ENCODE peak calls at places on chromosomes 12 and 14, in seven cellular contexts. D is fibroblast of pulmonary artery; J is coronary artery; T is tibial artery; F is Panc1; V is CD8-positive, alpha-beta T cell; N is cardiac muscle cell. O is an unnamed sample.

GRCh38 chr12:64243809-64244208 is 21.7 kb upstream of the KICS2 start:
- DNase-seq in T (no peak), D (no peak), F (no peak), V (no peak), J (no peak), N (no peak), O (no peak)

GRCh38 chr14:95833429-95833828 is 43.2 kb upstream of the TUNAR start:
- DNase-seq in V (no peak), F (no peak), D (no peak), N (no peak), T (no peak), J (no peak), O (no peak)

GRCh38 chr12:56591961-56592360 is 38.2 kb downstream of the BAZ2A start:
- DNase-seq in D (no peak), T (no peak), N (no peak), J (no peak), V (no peak), F (no peak), O (no peak)

GRCh38 chr12:56110571-56110970 is 5.9 kb upstream of the RPL41 start:
- DNase-seq in J (no peak), F (no peak), N (no peak), T (no peak), V (no peak), D (no peak), O (no peak)

GRCh38 chr12:89768586-89769482 is 60.2 kb upstream of the ATP2B1 start:
- DNase-seq in T (no peak), V (no peak), F (peak), J (no peak), N (peak), D (peak), O (no peak)

GRCh38 chr12:85516667-85517325 is 236.8 kb downstream of the ALX1 start:
- DNase-seq in J (no peak), F (no peak), D (no peak), V (no peak), N (no peak), T (no peak), O (no peak)

GRCh38 chr14:100022772-100023451 is 42.3 kb upstream of the EVL start:
- DNase-seq in D (no peak), J (no peak), V (no peak), T (peak), N (peak), F (no peak), O (peak)

GRCh38 chr14:22835505-22835904 is 880 bp upstream of the MMP14 start:
- DNase-seq in J (no peak), F (no peak), D (no peak), N (no peak), T (no peak), V (no peak), O (no peak)

GRCh38 chr12:119013023-119013422 is 31.7 kb downstream of the SRRM4 start:
- DNase-seq in N (no peak), V (no peak), T (no peak), J (no peak), F (no peak), D (no peak), O (no peak)

GRCh38 chr12:83865431-83865830 is 1047.2 kb downstream of the SLC6A15 start:
- DNase-seq in D (no peak), N (no peak), F (no peak), V (no peak), T (no peak), J (no peak), O (no peak)

GRCh38 chr12:5083955-5084849 is 40.5 kb downstream of the KCNA5 start:
- DNase-seq in D (peak), F (peak), J (no peak), V (no peak), T (no peak), N (peak), O (peak)

GRCh38 chr12:130017571-130018449 is 114.0 kb upstream of the TMEM132D start:
- DNase-seq in D (no peak), J (peak), V (no peak), T (no peak), F (no peak), N (no peak), O (no peak)

GRCh38 chr12:110223777-110224378 is 57.2 kb upstream of the ATP2A2 start:
- DNase-seq in D (peak), N (peak), F (no peak), T (no peak), J (no peak), V (no peak), O (no peak)

GRCh38 chr12:46386877-46387629 is 14.5 kb upstream of the SLC38A2 start:
- DNase-seq in J (no peak), V (no peak), F (no peak), D (peak), T (peak), N (peak), O (peak)

GRCh38 chr12:130552483-130552996 is 163.6 kb downstream of the RIMBP2 start:
- DNase-seq in J (no peak), D (no peak), T (no peak), F (no peak), V (no peak), N (no peak), O (no peak)

GRCh38 chr14:41299924-41300323 is 306.8 kb upstream of the LRFN5 start:
- DNase-seq in T (no peak), V (no peak), N (no peak), D (no peak), J (no peak), F (no peak), O (no peak)

GRCh38 chr14:69812725-69813124 is 15.7 kb upstream of the SLC10A1 start:
- DNase-seq in D (no peak), F (no peak), N (peak), T (no peak), J (no peak), V (no peak), O (no peak)

GRCh38 chr14:97866186-97866585 is 1069.0 kb downstream of the VRK1 start:
- DNase-seq in D (no peak), F (no peak), N (no peak), T (no peak), J (no peak), V (no peak), O (no peak)

GRCh38 chr12:68759852-68760251 is 13.9 kb downstream of the SLC35E3 start:
- DNase-seq in T (no peak), V (no peak), D (no peak), F (no peak), N (no peak), J (no peak), O (no peak)

GRCh38 chr14:64508215-64508776 is 3.7 kb downstream of the ZBTB1 start:
- DNase-seq in V (no peak), D (no peak), T (no peak), J (no peak), N (no peak), F (no peak), O (peak)

GRCh38 chr12:12022306-12022931 is 48.3 kb upstream of the BCL2L14 start:
- DNase-seq in J (no peak), N (no peak), T (no peak), V (no peak), F (no peak), D (no peak), O (no peak)

GRCh38 chr14:30681752-30682355 is 59.7 kb downstream of the SCFD1 start:
- DNase-seq in J (no peak), N (peak), T (no peak), F (no peak), D (peak), V (no peak), O (no peak)

GRCh38 chr14:28754209-28754985 is 12.2 kb upstream of the FOXG1 start:
- DNase-seq in T (no peak), D (peak), J (no peak), V (no peak), F (peak), N (peak), O (peak)

GRCh38 chr14:90060312-90060964 is 1.4 kb upstream of the KCNK13 start:
- DNase-seq in N (peak), T (no peak), D (peak), F (no peak), J (no peak), V (peak), O (peak)

GRCh38 chr12:124499873-124500231 is 67.6 kb downstream of the NCOR2 start:
- DNase-seq in J (no peak), V (no peak), T (no peak), D (no peak), F (no peak), N (no peak), O (no peak)

GRCh38 chr12:20646239-20646827 is 48.8 kb upstream of the SLCO1C1 start:
- DNase-seq in N (peak), T (no peak), J (no peak), F (no peak), D (peak), V (no peak), O (peak)

GRCh38 chr14:50791201-50791600 is 39.8 kb downstream of the NIN start:
- DNase-seq in V (no peak), F (no peak), J (no peak), D (no peak), N (no peak), T (no peak), O (peak)

GRCh38 chr14:31449971-31450610 is 7.2 kb downstream of the DTD2 start:
- DNase-seq in F (peak), J (no peak), T (no peak), V (no peak), N (peak), D (peak), O (peak)

GRCh38 chr14:68548194-68549056 is 244.4 kb downstream of the ZFP36L1 start:
- DNase-seq in N (peak), J (peak), F (no peak), D (peak), V (no peak), T (peak), O (no peak)

GRCh38 chr14:30450620-30451019 is 108.3 kb upstream of the G2E3 start:
- DNase-seq in N (no peak), T (no peak), J (no peak), V (no peak), D (no peak), F (no peak), O (no peak)

GRCh38 chr14:37411079-37411735 is 183.8 kb downstream of the FOXA1 start:
- DNase-seq in D (peak), J (no peak), N (peak), F (no peak), T (no peak), V (no peak), O (no peak)

GRCh38 chr12:84730561-84731162 is 181.9 kb downstream of the SLC6A15 start:
- DNase-seq in F (no peak), D (no peak), N (no peak), T (no peak), J (no peak), V (no peak), O (no peak)

GRCh38 chr12:55927588-55928502 is at the start of gene PYM1:
- DNase-seq in F (peak), D (peak), T (peak), J (peak), N (peak), V (peak), O (peak)

GRCh38 chr14:72893636-72894322 is at the start of gene DPF3:
- DNase-seq in T (peak), J (peak), F (peak), N (peak), V (peak), D (peak), O (peak)
- TF ChIP-seq CTCF in T (no peak), J (no peak), F (no peak), N (no peak), V (no peak), D (no peak), O (no peak)

GRCh38 chr12:1474567-1475153 is 119.7 kb downstream of the FBXL14 start:
- DNase-seq in V (no peak), D (peak), J (no peak), T (no peak), F (peak), N (peak), O (no peak)
- H3K4me3 ChIP-seq in V (no peak), D (peak), J (peak), T (peak), F (no peak), N (no peak), O (no peak)

GRCh38 chr14:60184597-60185555 is 19.7 kb upstream of the DHRS7 start:
- DNase-seq in V (no peak), N (peak), T (no peak), D (no peak), F (no peak), J (no peak), O (no peak)

GRCh38 chr14:60189923-60190840 is 25.0 kb upstream of the DHRS7 start:
- DNase-seq in V (no peak), D (no peak), F (no peak), T (no peak), J (no peak), N (no peak), O (peak)

GRCh38 chr14:60188696-60189095 is 23.5 kb upstream of the DHRS7 start:
- DNase-seq in F (no peak), N (no peak), D (no peak), V (no peak), J (no peak), T (no peak), O (no peak)

GRCh38 chr14:60183724-60184596 is 18.8 kb upstream of the DHRS7 start:
- DNase-seq in V (peak), T (no peak), J (no peak), F (no peak), D (peak), N (peak), O (peak)

DNA sequence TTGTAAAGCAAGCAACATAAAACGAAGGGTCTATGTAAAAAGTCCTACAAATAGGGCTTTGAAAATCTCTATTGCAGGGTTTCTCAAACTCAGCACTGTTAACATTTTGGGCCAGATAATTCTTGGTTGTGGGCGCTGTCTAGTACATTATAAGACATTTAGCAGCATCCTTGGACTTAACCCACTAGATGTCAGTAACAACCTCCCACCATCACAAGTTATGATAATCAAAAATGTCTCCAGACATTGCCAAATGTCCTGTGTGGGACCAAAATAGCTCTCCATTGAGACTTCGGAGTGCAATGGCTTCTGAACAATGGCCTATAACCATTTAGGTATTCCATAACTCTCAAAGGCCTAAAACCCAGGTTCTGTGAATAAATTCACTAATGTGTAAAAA is 22.9 kb upstream of the DHRS7 start:
- DNase-seq in D (peak), V (no peak), T (no peak), J (no peak), F (no peak), N (peak), O (peak)
- TF ChIP-seq CTCF in D (peak), V (no peak), T (no peak), J (no peak), F (peak), N (peak), O (peak)

DNA sequence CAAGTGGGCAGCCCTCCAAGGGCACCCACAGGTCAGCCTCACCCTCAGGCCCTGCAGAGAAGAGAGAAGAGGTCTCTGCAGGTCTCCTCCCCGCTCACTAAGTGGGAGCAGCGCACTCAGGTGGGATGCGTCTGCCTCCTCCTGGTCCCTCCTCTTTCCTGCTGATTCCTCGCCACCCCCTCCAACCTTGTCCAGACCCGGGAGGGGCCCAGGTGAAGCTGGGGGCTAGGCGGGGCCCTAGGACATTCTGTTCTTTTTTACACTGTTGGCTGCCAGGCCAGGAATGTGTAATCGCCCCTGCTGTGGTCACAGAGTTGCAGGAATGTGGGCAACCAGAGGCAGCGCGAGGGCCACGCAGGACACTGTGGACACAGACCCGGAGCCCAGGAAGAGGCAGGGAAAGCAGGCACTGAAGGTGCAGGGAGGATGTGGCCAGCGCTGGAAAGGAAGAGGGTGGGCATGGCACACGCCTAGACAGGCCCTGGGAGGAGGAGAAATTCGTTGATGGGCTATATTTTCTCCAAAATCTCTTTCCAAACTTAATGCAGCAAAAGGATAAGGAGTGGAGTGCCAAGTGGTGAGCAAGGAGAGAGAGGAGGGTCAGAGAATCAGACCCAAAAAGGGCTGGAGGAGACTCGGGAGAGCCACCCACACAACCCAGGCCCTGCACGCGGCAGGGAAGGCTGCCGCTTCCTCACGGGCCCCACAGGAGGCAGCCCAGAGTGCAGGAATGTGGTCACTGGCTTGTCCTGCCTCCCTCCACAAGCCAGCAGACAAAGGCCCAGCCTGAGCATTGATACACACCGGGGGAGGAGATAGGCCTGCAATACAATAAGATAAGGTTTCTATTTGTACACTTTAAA is 947 bp upstream of the SCNN1A start:
- DNase-seq in N (peak), F (no peak), V (no peak), J (no peak), T (peak), D (peak), O (no peak)
- H3K4me3 ChIP-seq in N (no peak), F (no peak), V (peak), J (peak), T (no peak), D (no peak), O (no peak)

GRCh38 chr14:104224516-104225281 is 86.3 kb downstream of the KIF26A start:
- DNase-seq in T (no peak), V (peak), J (no peak), N (no peak), D (no peak), F (no peak), O (peak)
- TF ChIP-seq CTCF in T (peak), V (no peak), J (no peak), N (peak), D (peak), F (peak), O (peak)